ENCODE peak calls at places on chromosomes 7 and 10, in six cellular contexts. One of them, this sample, is unnamed.

GRCh38 chr7:135232720-135233119 is 918 bp upstream of the STRA8 start:
- DNase-seq in cardiac fibroblast: no peak
- DNase-seq in bronchial epithelial cell: no peak
- DNase-seq in astrocyte of the spinal cord: no peak
- DNase-seq in AG04450: no peak
- DNase-seq in vagina: no peak
- DNase-seq in this sample: no peak

GRCh38 chr7:151076863-151077704 is 3.5 kb downstream of the FASTK start:
- DNase-seq in cardiac fibroblast: peak
- DNase-seq in bronchial epithelial cell: no peak
- DNase-seq in astrocyte of the spinal cord: no peak
- DNase-seq in AG04450: no peak
- DNase-seq in vagina: no peak
- DNase-seq in this sample: no peak

GRCh38 chr7:55572378-55573233 is at the start of gene VOPP1:
- DNase-seq in cardiac fibroblast: peak
- DNase-seq in bronchial epithelial cell: peak
- DNase-seq in astrocyte of the spinal cord: peak
- DNase-seq in AG04450: no peak
- DNase-seq in vagina: no peak
- DNase-seq in this sample: no peak

GRCh38 chr10:12782537-12782936 is 219.0 kb downstream of the CCDC3 start:
- DNase-seq in cardiac fibroblast: peak
- DNase-seq in bronchial epithelial cell: peak
- DNase-seq in astrocyte of the spinal cord: no peak
- DNase-seq in AG04450: no peak
- DNase-seq in vagina: no peak
- DNase-seq in this sample: no peak

GRCh38 chr7:110964770-110965169 is 126.2 kb upstream of the LRRN3 start:
- DNase-seq in cardiac fibroblast: no peak
- DNase-seq in bronchial epithelial cell: no peak
- DNase-seq in astrocyte of the spinal cord: no peak
- DNase-seq in AG04450: no peak
- DNase-seq in vagina: no peak
- DNase-seq in this sample: peak

GRCh38 chr10:30557884-30558283 is 71.7 kb downstream of the LYZL2 start:
- DNase-seq in cardiac fibroblast: peak
- DNase-seq in bronchial epithelial cell: peak
- DNase-seq in astrocyte of the spinal cord: peak
- DNase-seq in AG04450: no peak
- DNase-seq in vagina: no peak
- DNase-seq in this sample: no peak

GRCh38 chr10:84531396-84531795 is 203.0 kb downstream of the CCSER2 start:
- DNase-seq in cardiac fibroblast: no peak
- DNase-seq in bronchial epithelial cell: peak
- DNase-seq in astrocyte of the spinal cord: peak
- DNase-seq in AG04450: no peak
- DNase-seq in vagina: no peak
- DNase-seq in this sample: no peak

GRCh38 chr7:8258734-8259133 is 3.2 kb downstream of the ICA1 start:
- DNase-seq in cardiac fibroblast: no peak
- DNase-seq in bronchial epithelial cell: no peak
- DNase-seq in astrocyte of the spinal cord: no peak
- DNase-seq in AG04450: no peak
- DNase-seq in vagina: no peak
- DNase-seq in this sample: no peak

GRCh38 chr7:90574136-90574819 is 21.8 kb upstream of the CDK14 start:
- DNase-seq in cardiac fibroblast: peak
- DNase-seq in bronchial epithelial cell: no peak
- DNase-seq in astrocyte of the spinal cord: no peak
- DNase-seq in AG04450: no peak
- DNase-seq in vagina: no peak
- DNase-seq in this sample: no peak

GRCh38 chr7:93171606-93172226 is 23.5 kb upstream of the SAMD9L start:
- DNase-seq in cardiac fibroblast: no peak
- DNase-seq in bronchial epithelial cell: peak
- DNase-seq in astrocyte of the spinal cord: no peak
- DNase-seq in AG04450: no peak
- DNase-seq in vagina: no peak
- DNase-seq in this sample: no peak

GRCh38 chr7:84291756-84292155 is 97.2 kb upstream of the SEMA3A start:
- DNase-seq in cardiac fibroblast: no peak
- DNase-seq in bronchial epithelial cell: no peak
- DNase-seq in astrocyte of the spinal cord: no peak
- DNase-seq in AG04450: no peak
- DNase-seq in vagina: no peak
- DNase-seq in this sample: no peak

GRCh38 chr10:123526356-123527079 is 139.6 kb upstream of the GPR26 start:
- DNase-seq in cardiac fibroblast: no peak
- DNase-seq in bronchial epithelial cell: no peak
- DNase-seq in astrocyte of the spinal cord: no peak
- DNase-seq in AG04450: no peak
- DNase-seq in vagina: peak
- DNase-seq in this sample: no peak

GRCh38 chr10:123523833-123524232 is 142.3 kb upstream of the GPR26 start:
- DNase-seq in cardiac fibroblast: no peak
- DNase-seq in bronchial epithelial cell: no peak
- DNase-seq in astrocyte of the spinal cord: no peak
- DNase-seq in AG04450: no peak
- DNase-seq in vagina: no peak
- DNase-seq in this sample: no peak

GRCh38 chr10:123527122-123527521 is 139.0 kb upstream of the GPR26 start:
- DNase-seq in cardiac fibroblast: no peak
- DNase-seq in bronchial epithelial cell: no peak
- DNase-seq in astrocyte of the spinal cord: no peak
- DNase-seq in AG04450: no peak
- DNase-seq in vagina: peak
- DNase-seq in this sample: no peak

GRCh38 chr10:123530166-123530870 is 135.8 kb upstream of the GPR26 start:
- DNase-seq in cardiac fibroblast: no peak
- DNase-seq in bronchial epithelial cell: no peak
- DNase-seq in astrocyte of the spinal cord: no peak
- DNase-seq in AG04450: no peak
- DNase-seq in vagina: peak
- DNase-seq in this sample: no peak

DNA sequence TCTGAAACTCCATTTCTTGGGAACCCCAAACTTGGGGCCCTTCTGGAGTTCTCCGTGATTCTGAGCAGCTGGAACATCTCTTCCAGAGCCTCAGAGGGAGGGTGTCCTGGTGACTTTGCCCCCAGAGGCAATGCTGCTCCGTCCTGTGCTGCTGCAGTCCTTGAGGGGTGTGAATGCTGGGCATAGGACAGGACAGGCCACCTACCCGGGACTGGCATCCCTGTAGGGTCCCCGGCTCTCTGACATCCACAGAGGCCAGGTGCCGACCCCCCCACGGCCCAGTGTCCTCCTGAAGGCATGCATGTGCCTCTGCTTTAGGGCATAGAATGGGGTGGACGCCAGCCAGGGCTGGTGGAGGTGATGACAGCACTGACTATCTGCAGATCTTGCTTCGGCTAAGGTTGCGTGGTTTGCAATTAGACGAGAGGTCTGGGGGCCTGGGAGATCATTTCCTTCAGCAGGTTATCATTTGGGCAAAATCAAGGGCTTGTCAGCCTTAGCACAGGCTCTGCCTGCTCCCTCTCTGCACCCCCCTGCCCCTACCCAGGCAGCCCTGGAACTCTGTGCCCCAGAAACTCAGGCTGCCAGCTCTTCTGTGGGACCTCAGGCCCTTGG is 136.9 kb upstream of the GPR26 start:
- DNase-seq in cardiac fibroblast: no peak
- DNase-seq in bronchial epithelial cell: no peak
- DNase-seq in astrocyte of the spinal cord: no peak
- DNase-seq in AG04450: no peak
- DNase-seq in vagina: peak
- DNase-seq in this sample: no peak
- TF ChIP-seq CTCF in cardiac fibroblast: no peak
- TF ChIP-seq CTCF in bronchial epithelial cell: no peak
- TF ChIP-seq CTCF in astrocyte of the spinal cord: no peak
- TF ChIP-seq CTCF in AG04450: no peak
- TF ChIP-seq CTCF in vagina: no peak
- TF ChIP-seq CTCF in this sample: no peak

DNA sequence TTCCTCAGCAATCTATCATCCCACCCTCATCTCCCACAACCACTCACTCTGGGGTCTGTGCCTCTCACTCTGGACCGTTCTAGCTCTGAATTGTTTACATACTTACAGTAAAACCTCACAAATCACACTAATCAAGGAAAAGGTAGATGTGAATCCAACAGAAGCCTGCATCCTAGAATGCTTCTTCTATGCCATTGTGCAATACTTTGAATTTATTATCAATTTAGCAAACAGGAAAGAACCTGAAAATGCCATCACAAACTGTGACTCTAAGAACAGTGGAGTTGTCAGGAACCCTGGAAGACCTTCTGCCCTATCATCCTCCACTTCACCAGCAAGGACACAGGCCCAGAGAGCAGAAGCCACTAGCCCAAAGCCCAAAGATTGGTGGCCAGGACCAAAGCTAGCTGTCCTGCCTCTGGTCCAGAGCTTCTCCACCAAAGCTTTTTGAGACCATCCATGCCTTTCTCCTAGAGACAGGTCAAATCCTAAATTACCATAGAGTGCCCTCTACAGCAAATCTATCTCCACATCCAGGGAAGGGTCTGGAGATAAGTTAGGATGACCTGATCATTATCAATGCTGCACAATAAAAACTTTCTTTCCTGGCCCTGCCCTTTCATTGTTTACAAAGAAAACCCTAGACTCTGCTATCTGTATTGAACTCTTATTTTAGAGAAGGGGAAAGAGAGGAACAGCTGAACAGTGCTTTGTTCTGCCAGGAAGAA is 2.4 kb downstream of the SORBS1 start:
- DNase-seq in cardiac fibroblast: no peak
- DNase-seq in bronchial epithelial cell: no peak
- DNase-seq in astrocyte of the spinal cord: no peak
- DNase-seq in AG04450: no peak
- DNase-seq in vagina: no peak
- DNase-seq in this sample: no peak
- H3K4me3 ChIP-seq in cardiac fibroblast: no peak
- H3K4me3 ChIP-seq in bronchial epithelial cell: no peak
- H3K4me3 ChIP-seq in astrocyte of the spinal cord: no peak
- H3K4me3 ChIP-seq in AG04450: no peak
- H3K4me3 ChIP-seq in vagina: peak
- H3K4me3 ChIP-seq in this sample: no peak

GRCh38 chr7:39098506-39098905 is 120.8 kb downstream of the POU6F2 start:
- DNase-seq in cardiac fibroblast: no peak
- DNase-seq in bronchial epithelial cell: no peak
- DNase-seq in astrocyte of the spinal cord: no peak
- DNase-seq in AG04450: no peak
- DNase-seq in vagina: no peak
- DNase-seq in this sample: no peak
- TF ChIP-seq CTCF in cardiac fibroblast: no peak
- TF ChIP-seq CTCF in bronchial epithelial cell: no peak
- TF ChIP-seq CTCF in astrocyte of the spinal cord: no peak
- TF ChIP-seq CTCF in AG04450: no peak
- TF ChIP-seq CTCF in vagina: no peak
- TF ChIP-seq CTCF in this sample: no peak

GRCh38 chr10:60086862-60087261 is 180.5 kb upstream of the CCDC6 start:
- DNase-seq in cardiac fibroblast: no peak
- DNase-seq in bronchial epithelial cell: no peak
- DNase-seq in astrocyte of the spinal cord: no peak
- DNase-seq in AG04450: no peak
- DNase-seq in vagina: no peak
- DNase-seq in this sample: no peak

GRCh38 chr10:60083039-60083344 is 176.6 kb upstream of the CCDC6 start:
- DNase-seq in cardiac fibroblast: no peak
- DNase-seq in bronchial epithelial cell: no peak
- DNase-seq in astrocyte of the spinal cord: no peak
- DNase-seq in AG04450: no peak
- DNase-seq in vagina: no peak
- DNase-seq in this sample: no peak

GRCh38 chr10:60086421-60086820 is 180.1 kb upstream of the CCDC6 start:
- DNase-seq in cardiac fibroblast: no peak
- DNase-seq in bronchial epithelial cell: no peak
- DNase-seq in astrocyte of the spinal cord: no peak
- DNase-seq in AG04450: no peak
- DNase-seq in vagina: no peak
- DNase-seq in this sample: no peak

GRCh38 chr10:60082341-60083038 is 176.1 kb upstream of the CCDC6 start:
- DNase-seq in cardiac fibroblast: no peak
- DNase-seq in bronchial epithelial cell: no peak
- DNase-seq in astrocyte of the spinal cord: no peak
- DNase-seq in AG04450: no peak
- DNase-seq in vagina: no peak
- DNase-seq in this sample: no peak
- H3K4me3 ChIP-seq in cardiac fibroblast: no peak
- H3K4me3 ChIP-seq in bronchial epithelial cell: no peak
- H3K4me3 ChIP-seq in astrocyte of the spinal cord: no peak
- H3K4me3 ChIP-seq in AG04450: no peak
- H3K4me3 ChIP-seq in vagina: no peak
- H3K4me3 ChIP-seq in this sample: no peak

DNA sequence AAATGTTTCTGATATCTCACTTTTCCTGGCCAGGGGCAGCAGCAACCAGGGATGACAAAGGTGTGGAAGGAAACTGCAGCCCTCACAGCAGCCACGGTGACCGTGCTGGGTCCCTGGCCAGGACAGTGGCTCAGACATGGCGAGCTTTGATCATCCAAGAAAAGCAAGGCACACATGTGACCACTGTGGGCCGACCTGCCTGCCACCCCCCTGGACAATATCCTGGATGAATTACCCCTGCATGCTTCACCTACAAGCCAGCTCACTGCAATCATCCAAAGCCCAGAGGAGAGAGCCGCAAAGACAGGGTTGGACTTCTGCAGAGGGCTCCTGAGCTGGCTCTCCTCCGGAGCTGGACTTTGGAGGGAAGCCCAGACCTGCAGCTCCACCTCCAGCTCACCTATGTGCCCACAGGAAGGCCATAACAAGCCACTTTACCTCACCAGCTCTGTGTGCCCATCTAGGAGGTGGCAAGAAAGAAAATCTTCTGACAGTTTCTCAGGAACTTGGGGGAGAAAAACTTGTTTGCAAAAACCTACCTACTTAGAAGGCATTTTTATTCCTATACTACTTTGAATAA is 2.7 kb downstream of the CHST15 start:
- DNase-seq in cardiac fibroblast: no peak
- DNase-seq in bronchial epithelial cell: no peak
- DNase-seq in astrocyte of the spinal cord: no peak
- DNase-seq in AG04450: no peak
- DNase-seq in vagina: no peak
- DNase-seq in this sample: no peak
- TF ChIP-seq CTCF in cardiac fibroblast: no peak
- TF ChIP-seq CTCF in bronchial epithelial cell: no peak
- TF ChIP-seq CTCF in astrocyte of the spinal cord: no peak
- TF ChIP-seq CTCF in AG04450: no peak
- TF ChIP-seq CTCF in vagina: no peak
- TF ChIP-seq CTCF in this sample: no peak

This sample was measured in AG04449.